ENCODE peak calls at places on chromosomes 16 and 17, in seven cellular contexts. One of them, this sample, is unnamed.

GRCh38 chr16:55242667-55243066 is 81.3 kb upstream of the IRX6 start:
- DNase-seq in CD4-positive, alpha-beta T cell: no peak
- DNase-seq in Panc1: no peak
- DNase-seq in right lobe of liver: no peak
- DNase-seq in stomach: no peak
- DNase-seq in adrenal gland: no peak
- DNase-seq in fibroblast of lung: no peak
- DNase-seq in this sample: no peak

GRCh38 chr16:54062361-54063346 is 223.9 kb downstream of the IRX3 start:
- DNase-seq in CD4-positive, alpha-beta T cell: no peak
- DNase-seq in adrenal gland: no peak
- DNase-seq in stomach: no peak
- DNase-seq in right lobe of liver: no peak
- DNase-seq in Panc1: no peak
- DNase-seq in fibroblast of lung: peak; percentile 42
- DNase-seq in this sample: no peak

GRCh38 chr16:80369559-80369958 is 171.2 kb upstream of the DYNLRB2 start:
- DNase-seq in Panc1: no peak
- DNase-seq in fibroblast of lung: peak; percentile 64
- DNase-seq in CD4-positive, alpha-beta T cell: no peak
- DNase-seq in right lobe of liver: no peak
- DNase-seq in adrenal gland: peak; percentile 25
- DNase-seq in stomach: peak; percentile 55
- DNase-seq in this sample: peak; percentile 42

GRCh38 chr17:74369665-74370490 is 2.6 kb downstream of the GPR142 start:
- DNase-seq in fibroblast of lung: no peak
- DNase-seq in Panc1: no peak
- DNase-seq in stomach: no peak
- DNase-seq in CD4-positive, alpha-beta T cell: no peak
- DNase-seq in adrenal gland: no peak
- DNase-seq in right lobe of liver: no peak
- DNase-seq in this sample: no peak

GRCh38 chr17:50210249-50211225 is 9.1 kb upstream of the COL1A1 start:
- DNase-seq in right lobe of liver: no peak
- DNase-seq in Panc1: no peak
- DNase-seq in CD4-positive, alpha-beta T cell: no peak
- DNase-seq in adrenal gland: peak; percentile 65
- DNase-seq in fibroblast of lung: peak; percentile 98
- DNase-seq in stomach: no peak
- DNase-seq in this sample: peak; percentile 78

GRCh38 chr16:3026609-3027487 is 3.0 kb downstream of the THOC6 start:
- DNase-seq in right lobe of liver: no peak
- DNase-seq in stomach: no peak
- DNase-seq in CD4-positive, alpha-beta T cell: no peak
- DNase-seq in Panc1: no peak
- DNase-seq in fibroblast of lung: no peak
- DNase-seq in adrenal gland: no peak
- DNase-seq in this sample: no peak

GRCh38 chr16:58393138-58393504 is 850 bp downstream of the GINS3 start:
- DNase-seq in stomach: no peak
- DNase-seq in Panc1: no peak
- DNase-seq in adrenal gland: no peak
- DNase-seq in fibroblast of lung: no peak
- DNase-seq in right lobe of liver: no peak
- DNase-seq in CD4-positive, alpha-beta T cell: no peak
- DNase-seq in this sample: peak; percentile 16

GRCh38 chr16:49023095-49023494 is 258.5 kb downstream of the CBLN1 start:
- DNase-seq in fibroblast of lung: peak; percentile 53
- DNase-seq in CD4-positive, alpha-beta T cell: no peak
- DNase-seq in adrenal gland: no peak
- DNase-seq in right lobe of liver: no peak
- DNase-seq in Panc1: no peak
- DNase-seq in stomach: no peak
- DNase-seq in this sample: peak; percentile 96

GRCh38 chr16:75306102-75306762 is 54.8 kb upstream of the BCAR1 start:
- DNase-seq in right lobe of liver: peak; percentile 83
- DNase-seq in CD4-positive, alpha-beta T cell: no peak
- DNase-seq in fibroblast of lung: peak; percentile 19
- DNase-seq in stomach: peak; percentile 32
- DNase-seq in Panc1: no peak
- DNase-seq in adrenal gland: no peak
- DNase-seq in this sample: peak; percentile 17

GRCh38 chr17:37726248-37726647 is 18.6 kb downstream of the HNF1B start:
- DNase-seq in adrenal gland: no peak
- DNase-seq in right lobe of liver: no peak
- DNase-seq in CD4-positive, alpha-beta T cell: no peak
- DNase-seq in stomach: no peak
- DNase-seq in fibroblast of lung: no peak
- DNase-seq in Panc1: no peak
- DNase-seq in this sample: no peak

GRCh38 chr16:2842340-2843000 is 12.4 kb downstream of the ZG16B start:
- DNase-seq in fibroblast of lung: peak; percentile 62
- DNase-seq in right lobe of liver: peak; percentile 62
- DNase-seq in Panc1: no peak
- DNase-seq in adrenal gland: peak; percentile 53
- DNase-seq in stomach: peak; percentile 50
- DNase-seq in CD4-positive, alpha-beta T cell: peak; percentile 36
- DNase-seq in this sample: no peak

DNA sequence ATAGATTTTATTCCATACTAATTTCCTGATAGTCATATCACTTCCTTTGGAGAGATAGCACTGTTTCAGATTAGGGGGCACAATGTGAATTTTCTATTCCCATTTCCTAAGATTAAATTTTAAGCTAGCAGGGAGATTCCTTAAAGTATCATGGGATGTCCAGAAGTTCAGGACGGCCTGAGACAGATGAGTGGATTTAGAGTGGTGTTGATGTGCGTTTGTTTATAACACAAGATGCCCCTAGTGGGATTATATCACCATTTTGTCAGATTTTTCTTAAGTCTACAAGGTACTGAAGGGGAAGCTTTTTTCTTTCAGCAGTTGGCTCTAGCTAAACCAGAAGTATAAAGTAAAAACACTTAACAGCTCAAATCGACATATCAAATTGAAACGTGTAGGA is 183.6 kb upstream of the TBX2 start:
- DNase-seq in fibroblast of lung: no peak
- DNase-seq in stomach: no peak
- DNase-seq in Panc1: no peak
- DNase-seq in right lobe of liver: no peak
- DNase-seq in adrenal gland: no peak
- DNase-seq in CD4-positive, alpha-beta T cell: no peak
- DNase-seq in this sample: no peak
- TF ChIP-seq CTCF in fibroblast of lung: no peak
- TF ChIP-seq CTCF in stomach: no peak
- TF ChIP-seq CTCF in Panc1: no peak
- TF ChIP-seq CTCF in right lobe of liver: no peak
- TF ChIP-seq CTCF in adrenal gland: no peak
- TF ChIP-seq CTCF in CD4-positive, alpha-beta T cell: no peak
- TF ChIP-seq CTCF in this sample: no peak

DNA sequence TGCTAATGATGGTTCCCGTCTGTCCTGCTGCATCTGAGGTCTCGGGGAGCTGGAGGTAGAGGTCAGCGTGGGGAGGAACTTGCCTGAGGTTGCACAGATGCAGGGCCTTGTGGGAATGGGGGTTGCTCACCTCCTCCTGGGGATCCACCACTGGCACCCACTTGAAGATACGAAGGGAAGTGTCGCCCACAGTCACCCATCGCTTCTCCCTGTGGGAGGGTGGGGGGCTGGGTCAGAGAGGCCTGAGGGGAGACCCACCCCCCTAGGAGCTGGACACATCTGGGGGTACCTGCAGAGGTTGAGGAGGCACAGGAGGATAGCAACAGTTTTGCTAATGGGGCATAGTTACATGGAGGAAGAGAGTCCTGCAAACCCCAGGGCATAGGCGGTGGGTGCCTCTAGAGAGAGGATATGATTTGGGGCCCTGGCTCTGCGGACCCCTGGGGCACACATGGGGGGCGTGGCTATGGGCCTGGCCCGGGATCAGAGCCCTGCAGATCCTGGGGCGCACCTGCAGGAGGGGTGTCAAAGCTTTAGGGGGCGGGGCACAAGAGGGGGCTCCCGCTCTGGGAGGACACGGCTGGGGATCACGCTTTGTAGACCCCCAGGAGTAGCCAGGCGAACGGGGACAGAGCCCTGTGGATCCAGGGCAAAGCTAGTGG is 664 bp downstream of the BCL7C start:
- DNase-seq in CD4-positive, alpha-beta T cell: no peak
- DNase-seq in right lobe of liver: peak; percentile 58
- DNase-seq in Panc1: no peak
- DNase-seq in adrenal gland: no peak
- DNase-seq in fibroblast of lung: no peak
- DNase-seq in stomach: no peak
- DNase-seq in this sample: no peak
- H3K27ac ChIP-seq in CD4-positive, alpha-beta T cell: peak overlapping the region; percentile 65
- H3K27ac ChIP-seq in right lobe of liver: peak overlapping the region; percentile 47
- H3K27ac ChIP-seq in Panc1: peak overlapping the region; percentile 82
- H3K27ac ChIP-seq in adrenal gland: no peak overlapping the region
- H3K27ac ChIP-seq in fibroblast of lung: peak overlapping the region; percentile 71
- H3K27ac ChIP-seq in stomach: peak overlapping the region; percentile 91
- H3K27ac ChIP-seq in this sample: peak overlapping the region; percentile 99

GRCh38 chr17:1168537-1169234 is 11.1 kb downstream of the ABR start:
- DNase-seq in fibroblast of lung: no peak
- DNase-seq in stomach: no peak
- DNase-seq in CD4-positive, alpha-beta T cell: no peak
- DNase-seq in Panc1: no peak
- DNase-seq in adrenal gland: peak; percentile 59
- DNase-seq in right lobe of liver: no peak
- DNase-seq in this sample: no peak

GRCh38 chr17:1162116-1162855 is 17.5 kb downstream of the ABR start:
- DNase-seq in Panc1: no peak
- DNase-seq in stomach: no peak
- DNase-seq in CD4-positive, alpha-beta T cell: no peak
- DNase-seq in right lobe of liver: no peak
- DNase-seq in fibroblast of lung: no peak
- DNase-seq in adrenal gland: no peak
- DNase-seq in this sample: no peak

GRCh38 chr17:1165836-1166235 is 13.9 kb downstream of the ABR start:
- DNase-seq in adrenal gland: no peak
- DNase-seq in right lobe of liver: no peak
- DNase-seq in Panc1: no peak
- DNase-seq in fibroblast of lung: no peak
- DNase-seq in CD4-positive, alpha-beta T cell: no peak
- DNase-seq in stomach: no peak
- DNase-seq in this sample: no peak

GRCh38 chr17:1160591-1161041 is 19.2 kb downstream of the ABR start:
- DNase-seq in stomach: no peak
- DNase-seq in CD4-positive, alpha-beta T cell: no peak
- DNase-seq in fibroblast of lung: no peak
- DNase-seq in adrenal gland: no peak
- DNase-seq in right lobe of liver: no peak
- DNase-seq in Panc1: no peak
- DNase-seq in this sample: no peak

DNA sequence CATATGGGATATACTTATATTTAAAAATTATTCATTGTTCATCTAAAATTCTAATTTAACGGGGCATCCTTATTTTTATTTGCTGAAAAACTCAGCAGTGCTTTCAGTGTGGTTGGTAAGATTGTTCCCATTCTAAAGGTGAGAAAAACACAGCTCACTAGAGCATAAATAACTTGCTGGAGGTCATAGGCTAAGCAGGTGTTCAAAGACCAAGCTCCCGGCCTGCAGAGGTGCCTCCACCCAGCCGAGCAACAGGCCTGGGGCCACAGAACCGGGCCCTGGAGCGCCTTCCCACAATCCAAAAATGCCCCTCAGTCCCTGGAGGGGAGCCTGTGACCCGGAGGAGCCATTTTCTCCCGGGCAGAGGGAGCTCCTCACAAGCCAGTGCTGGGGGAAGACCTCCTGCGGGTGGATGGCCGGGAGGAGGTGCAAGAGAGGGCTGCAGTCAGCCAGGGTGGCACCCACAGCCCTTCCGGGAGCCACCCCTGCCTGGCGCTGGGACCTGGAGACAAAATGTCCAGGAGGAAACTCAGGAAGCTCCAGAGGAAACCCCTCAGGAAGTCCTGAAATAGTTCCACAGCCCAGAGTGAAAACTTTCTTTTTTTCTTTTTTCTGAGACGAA is 14.7 kb downstream of the ABR start:
- DNase-seq in CD4-positive, alpha-beta T cell: no peak
- DNase-seq in adrenal gland: peak; percentile 54
- DNase-seq in fibroblast of lung: no peak
- DNase-seq in right lobe of liver: no peak
- DNase-seq in Panc1: no peak
- DNase-seq in stomach: no peak
- DNase-seq in this sample: no peak
- TF ChIP-seq CTCF in CD4-positive, alpha-beta T cell: no peak
- TF ChIP-seq CTCF in adrenal gland: peak; percentile 18
- TF ChIP-seq CTCF in fibroblast of lung: no peak
- TF ChIP-seq CTCF in right lobe of liver: no peak
- TF ChIP-seq CTCF in Panc1: no peak
- TF ChIP-seq CTCF in stomach: no peak
- TF ChIP-seq CTCF in this sample: no peak

GRCh38 chr17:12538003-12538402 is 127.7 kb upstream of the MYOCD start:
- DNase-seq in adrenal gland: no peak
- DNase-seq in fibroblast of lung: no peak
- DNase-seq in CD4-positive, alpha-beta T cell: no peak
- DNase-seq in Panc1: no peak
- DNase-seq in right lobe of liver: no peak
- DNase-seq in stomach: no peak
- DNase-seq in this sample: no peak

GRCh38 chr17:12537436-12537835 is 128.3 kb upstream of the MYOCD start:
- DNase-seq in CD4-positive, alpha-beta T cell: no peak
- DNase-seq in stomach: no peak
- DNase-seq in fibroblast of lung: no peak
- DNase-seq in Panc1: no peak
- DNase-seq in right lobe of liver: no peak
- DNase-seq in adrenal gland: no peak
- DNase-seq in this sample: no peak

GRCh38 chr17:12536021-12536420 is 129.7 kb upstream of the MYOCD start:
- DNase-seq in fibroblast of lung: no peak
- DNase-seq in Panc1: no peak
- DNase-seq in adrenal gland: no peak
- DNase-seq in stomach: peak; percentile 71
- DNase-seq in CD4-positive, alpha-beta T cell: no peak
- DNase-seq in right lobe of liver: no peak
- DNase-seq in this sample: no peak

DNA sequence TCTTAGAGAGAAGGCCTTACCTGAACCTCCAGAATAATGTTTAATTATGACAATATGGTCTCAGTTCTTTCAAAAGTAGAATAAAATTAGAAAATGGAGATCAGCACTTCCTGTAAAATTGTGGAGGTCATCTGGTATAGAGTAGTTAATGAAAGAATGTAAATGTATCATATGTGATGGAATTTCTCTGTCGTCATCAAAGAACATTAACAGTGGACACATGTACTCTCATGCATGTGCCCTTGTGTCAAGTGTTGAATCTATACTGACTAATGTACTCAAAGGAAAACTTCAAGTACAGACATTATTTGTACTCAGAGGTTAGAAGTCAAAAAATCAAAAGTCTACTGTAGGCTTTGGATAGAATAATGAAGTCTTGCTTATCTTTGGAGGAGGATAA is 129.2 kb upstream of the MYOCD start:
- DNase-seq in stomach: no peak
- DNase-seq in CD4-positive, alpha-beta T cell: no peak
- DNase-seq in fibroblast of lung: peak; percentile 38
- DNase-seq in adrenal gland: no peak
- DNase-seq in right lobe of liver: no peak
- DNase-seq in Panc1: no peak
- DNase-seq in this sample: no peak
- H3K27ac ChIP-seq in stomach: peak overlapping the region; percentile 58
- H3K27ac ChIP-seq in CD4-positive, alpha-beta T cell: no peak overlapping the region
- H3K27ac ChIP-seq in fibroblast of lung: no peak overlapping the region
- H3K27ac ChIP-seq in adrenal gland: no peak overlapping the region
- H3K27ac ChIP-seq in right lobe of liver: no peak overlapping the region
- H3K27ac ChIP-seq in Panc1: no peak overlapping the region
- H3K27ac ChIP-seq in this sample: no peak overlapping the region

GRCh38 chr17:81715872-81716673 is 4.0 kb downstream of the SLC25A10 start:
- DNase-seq in fibroblast of lung: no peak
- DNase-seq in Panc1: no peak
- DNase-seq in CD4-positive, alpha-beta T cell: no peak
- DNase-seq in adrenal gland: no peak
- DNase-seq in right lobe of liver: peak; percentile 55
- DNase-seq in stomach: no peak
- DNase-seq in this sample: no peak
- TF ChIP-seq CTCF in fibroblast of lung: no peak
- TF ChIP-seq CTCF in Panc1: no peak
- TF ChIP-seq CTCF in CD4-positive, alpha-beta T cell: no peak
- TF ChIP-seq CTCF in adrenal gland: no peak
- TF ChIP-seq CTCF in right lobe of liver: no peak
- TF ChIP-seq CTCF in stomach: no peak
- TF ChIP-seq CTCF in this sample: no peak